ENCODE peak calls at places on chromosomes 7 and 10, in four cellular contexts. One of them, this sample, is unnamed.

GRCh38 chr7:145036592-145037386 is 200.9 kb upstream of the TPK1 start:
- DNase-seq in K562: peak
- DNase-seq in WTC11: peak
- DNase-seq in HepG2: peak
- DNase-seq in this sample: peak

GRCh38 chr7:36473454-36474282 is 84.0 kb downstream of the ANLN start:
- DNase-seq in K562: peak
- DNase-seq in WTC11: peak
- DNase-seq in HepG2: peak
- DNase-seq in this sample: peak

GRCh38 chr10:44962870-44963738 is 3.5 kb downstream of the RASSF4 start:
- DNase-seq in K562: no peak
- DNase-seq in WTC11: peak
- DNase-seq in HepG2: peak
- DNase-seq in this sample: no peak

GRCh38 chr10:79477456-79477855 is 32.0 kb upstream of the ZCCHC24 start:
- DNase-seq in K562: no peak
- DNase-seq in WTC11: no peak
- DNase-seq in HepG2: no peak
- DNase-seq in this sample: no peak

GRCh38 chr7:38574121-38574520 is 57.1 kb downstream of the AMPH start:
- DNase-seq in K562: no peak
- DNase-seq in WTC11: no peak
- DNase-seq in HepG2: no peak
- DNase-seq in this sample: no peak

GRCh38 chr10:133466683-133467275 is 13.0 kb downstream of the SCART1 start:
- DNase-seq in K562: peak
- DNase-seq in WTC11: no peak
- DNase-seq in HepG2: no peak
- DNase-seq in this sample: peak

GRCh38 chr10:104040862-104041789 is 44.6 kb downstream of the COL17A1 start:
- DNase-seq in K562: no peak
- DNase-seq in WTC11: no peak
- DNase-seq in HepG2: no peak
- DNase-seq in this sample: no peak

GRCh38 chr7:68246189-68246633 is 1249.6 kb downstream of the TYW1 start:
- DNase-seq in K562: no peak
- DNase-seq in WTC11: peak
- DNase-seq in HepG2: no peak
- DNase-seq in this sample: no peak

GRCh38 chr10:18328941-18329340 is 188.7 kb downstream of the CACNB2 start:
- DNase-seq in K562: no peak
- DNase-seq in WTC11: no peak
- DNase-seq in HepG2: no peak
- DNase-seq in this sample: no peak

GRCh38 chr10:21092683-21093524 is 195.8 kb upstream of the NEBL start:
- DNase-seq in K562: no peak
- DNase-seq in WTC11: no peak
- DNase-seq in HepG2: no peak
- DNase-seq in this sample: no peak

GRCh38 chr7:63114371-63114985 is 884.2 kb upstream of the ZNF722 start:
- DNase-seq in K562: no peak
- DNase-seq in WTC11: no peak
- DNase-seq in HepG2: no peak
- DNase-seq in this sample: no peak

GRCh38 chr7:42263971-42264370 is 27.0 kb upstream of the GLI3 start:
- DNase-seq in K562: no peak
- DNase-seq in WTC11: no peak
- DNase-seq in HepG2: no peak
- DNase-seq in this sample: no peak

GRCh38 chr7:108135446-108136190 is 5.5 kb upstream of the LAMB4 start:
- DNase-seq in K562: no peak
- DNase-seq in WTC11: no peak
- DNase-seq in HepG2: no peak
- DNase-seq in this sample: no peak

GRCh38 chr10:31458974-31459373 is 140.0 kb downstream of the ZEB1 start:
- DNase-seq in K562: no peak
- DNase-seq in WTC11: no peak
- DNase-seq in HepG2: no peak
- DNase-seq in this sample: no peak

GRCh38 chr10:42988517-42989395 is 88.1 kb upstream of the RET start:
- DNase-seq in K562: peak
- DNase-seq in WTC11: no peak
- DNase-seq in HepG2: no peak
- DNase-seq in this sample: no peak

GRCh38 chr10:31340343-31340742 is 21.3 kb downstream of the ZEB1 start:
- DNase-seq in K562: no peak
- DNase-seq in WTC11: no peak
- DNase-seq in HepG2: peak
- DNase-seq in this sample: no peak

GRCh38 chr10:29643785-29644501 is 9.2 kb upstream of the SVIL start:
- DNase-seq in K562: no peak
- DNase-seq in WTC11: no peak
- DNase-seq in HepG2: no peak
- DNase-seq in this sample: no peak

GRCh38 chr10:131921191-131921590 is 20.4 kb downstream of the PPP2R2D start:
- DNase-seq in K562: no peak
- DNase-seq in WTC11: peak
- DNase-seq in HepG2: no peak
- DNase-seq in this sample: no peak

GRCh38 chr7:128425851-128426250 is 16.1 kb upstream of the IMPDH1 start:
- DNase-seq in K562: peak
- DNase-seq in WTC11: peak
- DNase-seq in HepG2: peak
- DNase-seq in this sample: peak

GRCh38 chr7:137454169-137455166 is 110.9 kb upstream of the PTN start:
- DNase-seq in K562: peak
- DNase-seq in WTC11: no peak
- DNase-seq in HepG2: peak
- DNase-seq in this sample: peak

GRCh38 chr7:137474627-137475026 is 131.1 kb upstream of the PTN start:
- DNase-seq in K562: no peak
- DNase-seq in WTC11: no peak
- DNase-seq in HepG2: no peak
- DNase-seq in this sample: no peak

GRCh38 chr10:61028861-61029361 is 84.9 kb upstream of the RHOBTB1 start:
- DNase-seq in K562: no peak
- DNase-seq in WTC11: no peak
- DNase-seq in HepG2: peak
- DNase-seq in this sample: no peak

GRCh38 chr7:81155654-81156373 is 237.0 kb upstream of the SEMA3C start:
- DNase-seq in K562: no peak
- DNase-seq in WTC11: no peak
- DNase-seq in HepG2: peak
- DNase-seq in this sample: no peak

GRCh38 chr10:62554632-62555199 is 180.5 kb downstream of the ZNF365 start:
- DNase-seq in K562: peak
- DNase-seq in WTC11: peak
- DNase-seq in HepG2: peak
- DNase-seq in this sample: peak

GRCh38 chr7:16060492-16060891 is 360.8 kb downstream of the CRPPA start:
- DNase-seq in K562: no peak
- DNase-seq in WTC11: no peak
- DNase-seq in HepG2: no peak
- DNase-seq in this sample: no peak

GRCh38 chr7:66304536-66304935 is 99.4 kb downstream of the TPST1 start:
- DNase-seq in K562: no peak
- DNase-seq in WTC11: no peak
- DNase-seq in HepG2: no peak
- DNase-seq in this sample: no peak

GRCh38 chr7:117127585-117128168 is 174.4 kb downstream of the ST7 start:
- DNase-seq in K562: peak
- DNase-seq in WTC11: peak
- DNase-seq in HepG2: peak
- DNase-seq in this sample: no peak

GRCh38 chr10:132909491-132910071 is 32.8 kb downstream of the CFAP46 start:
- DNase-seq in K562: no peak
- DNase-seq in WTC11: peak
- DNase-seq in HepG2: no peak
- DNase-seq in this sample: no peak

GRCh38 chr10:53003094-53003493 is 230.5 kb upstream of the MBL2 start:
- DNase-seq in K562: no peak
- DNase-seq in WTC11: no peak
- DNase-seq in HepG2: no peak
- DNase-seq in this sample: no peak

GRCh38 chr10:98323221-98324164 is 55.5 kb upstream of the LOXL4 start:
- DNase-seq in K562: peak
- DNase-seq in WTC11: no peak
- DNase-seq in HepG2: peak
- DNase-seq in this sample: no peak

GRCh38 chr7:99562832-99563231 is 4.4 kb downstream of the ZNF655 start:
- DNase-seq in K562: peak
- DNase-seq in WTC11: no peak
- DNase-seq in HepG2: peak
- DNase-seq in this sample: no peak

GRCh38 chr7:106772655-106773108 is 92.4 kb upstream of the PIK3CG start:
- DNase-seq in K562: no peak
- DNase-seq in WTC11: no peak
- DNase-seq in HepG2: no peak
- DNase-seq in this sample: no peak

GRCh38 chr7:73851410-73852338 is 9.3 kb upstream of the TMEM270 start:
- DNase-seq in K562: peak
- DNase-seq in WTC11: no peak
- DNase-seq in HepG2: peak
- DNase-seq in this sample: no peak

GRCh38 chr7:42156957-42157721 is 79.9 kb downstream of the GLI3 start:
- DNase-seq in K562: no peak
- DNase-seq in WTC11: no peak
- DNase-seq in HepG2: no peak
- DNase-seq in this sample: no peak

DNA sequence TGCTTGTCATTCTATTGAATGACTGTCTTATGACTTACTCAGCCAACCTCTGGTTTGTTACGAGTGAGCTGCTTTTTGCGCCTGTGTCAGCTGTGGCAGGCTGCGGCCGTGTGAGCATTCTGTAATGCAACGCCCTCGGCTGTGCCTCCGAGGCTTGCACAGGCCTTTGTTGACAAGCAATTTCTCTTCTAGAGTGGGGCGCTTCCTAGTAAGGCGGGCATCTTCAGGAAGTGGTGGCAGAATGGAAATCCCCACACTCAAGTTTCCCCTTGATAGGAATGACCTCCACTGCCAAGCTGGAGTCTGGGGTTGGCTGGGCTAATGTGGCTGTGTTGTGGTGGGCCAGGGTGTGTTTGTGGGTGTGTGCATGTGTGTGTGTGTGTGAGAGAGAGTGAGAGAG is 20.2 kb upstream of the TMEM178B start:
- DNase-seq in K562: no peak
- DNase-seq in WTC11: no peak
- DNase-seq in HepG2: no peak
- DNase-seq in this sample: no peak
- TF ChIP-seq ELF4 in K562: no peak
- TF ChIP-seq ELF4 in WTC11: no peak
- TF ChIP-seq ELF4 in HepG2: no peak
- TF ChIP-seq ELF4 in this sample: no peak

GRCh38 chr10:93110472-93111146 is 36.9 kb downstream of the CYP26A1 start:
- DNase-seq in K562: no peak
- DNase-seq in WTC11: no peak
- DNase-seq in HepG2: no peak
- DNase-seq in this sample: no peak
- TF ChIP-seq ELF4 in K562: no peak
- TF ChIP-seq ELF4 in WTC11: no peak
- TF ChIP-seq ELF4 in HepG2: no peak
- TF ChIP-seq ELF4 in this sample: no peak

DNA sequence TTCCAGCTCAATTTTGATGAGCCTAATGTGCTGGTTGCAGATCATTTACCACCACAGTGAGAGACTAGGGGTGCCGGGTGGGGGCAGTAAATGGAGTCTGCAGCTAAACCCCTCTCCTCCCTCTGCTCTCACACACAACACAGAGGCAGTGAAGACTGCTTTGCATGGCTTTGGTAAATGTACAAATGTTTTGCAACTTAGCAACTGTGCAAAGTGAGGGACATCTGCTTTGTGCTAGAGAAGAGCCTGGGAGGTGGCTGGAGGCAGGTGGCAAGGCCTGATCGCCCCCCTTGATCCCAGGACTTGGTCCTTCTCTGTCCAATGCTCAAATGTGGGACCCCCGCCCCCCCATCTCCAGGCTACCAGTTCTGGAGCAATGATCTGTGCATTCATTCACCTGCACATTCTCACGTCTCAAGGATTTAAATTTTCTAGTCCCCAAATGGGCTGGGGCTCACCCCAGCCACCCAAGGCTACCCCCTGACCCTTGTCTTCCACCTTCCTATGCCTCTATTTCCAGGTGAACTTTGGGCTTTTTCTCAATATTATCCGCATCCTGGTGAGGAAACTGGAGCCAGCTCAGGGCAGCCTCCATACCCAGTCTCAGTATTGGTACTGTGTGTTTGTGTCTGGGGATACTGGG is 11.6 kb downstream of the GHRHR start:
- DNase-seq in K562: no peak
- DNase-seq in WTC11: no peak
- DNase-seq in HepG2: no peak
- DNase-seq in this sample: no peak
- TF ChIP-seq ELF4 in K562: no peak
- TF ChIP-seq ELF4 in WTC11: no peak
- TF ChIP-seq ELF4 in HepG2: no peak
- TF ChIP-seq ELF4 in this sample: no peak

DNA sequence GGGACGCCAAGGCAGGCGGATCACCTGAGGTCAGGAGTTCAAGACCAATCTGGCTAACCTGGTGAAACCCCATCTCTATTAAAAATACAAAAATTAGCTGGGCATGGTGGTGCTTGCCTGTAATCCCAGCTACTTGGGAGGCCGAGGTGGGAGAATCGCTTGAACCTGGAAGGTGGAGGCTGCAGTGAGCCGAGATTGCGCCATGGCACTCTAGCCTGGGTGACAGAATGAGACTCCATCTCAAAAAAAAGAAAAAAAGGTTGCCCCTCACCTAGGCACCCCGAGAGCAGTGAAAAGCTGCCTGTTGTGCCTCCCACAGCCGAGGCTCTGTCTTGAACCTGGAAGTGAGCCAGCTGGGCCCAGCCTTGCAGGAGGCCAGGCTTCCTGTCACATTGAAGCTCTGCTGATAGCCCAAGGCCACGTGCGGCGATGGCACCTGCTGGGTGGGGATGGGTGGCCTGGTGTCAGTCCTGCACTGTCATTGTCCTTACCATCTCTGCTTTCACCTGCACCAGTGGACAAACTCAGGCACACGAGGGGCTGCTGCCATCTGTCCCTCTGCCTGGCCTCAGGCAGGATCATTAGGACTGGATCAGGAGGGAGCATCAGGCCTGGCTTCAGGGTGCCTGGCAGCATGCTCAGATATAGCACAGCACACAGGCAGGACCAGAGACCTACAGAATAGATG is 37.8 kb downstream of the DNAJB12 start:
- DNase-seq in K562: peak
- DNase-seq in WTC11: no peak
- DNase-seq in HepG2: peak
- DNase-seq in this sample: no peak
- TF ChIP-seq ELF4 in K562: no peak
- TF ChIP-seq ELF4 in WTC11: no peak
- TF ChIP-seq ELF4 in HepG2: no peak
- TF ChIP-seq ELF4 in this sample: no peak